ENCODE peak calls at places on chromosomes 1 and 21, in five cellular contexts. T is activated CD4-positive, CD25-positive, alpha-beta regulatory T cell treated with anti-CD3 and anti-CD28 coated beads, Interleukin-2, amount 50 U/mL, for 16 hours; S is stimulated activated CD4-positive, alpha-beta T cell treated with anti-CD3 and anti-CD28 coated beads, TNF-alpha, amount 100 ng/mL, for 24 hours; V is T-cell; X is uterus. R is an unnamed sample.

GRCh38 chr1:230087034-230087721 is 20.1 kb downstream of the GALNT2 start:
- DNase-seq in V (no peak), S (no peak), T (no peak), X (no peak), R (no peak)

GRCh38 chr1:33280091-33280661 is 23.9 kb downstream of the ZNF362 start:
- DNase-seq in T (no peak), V (no peak), X (no peak), S (no peak), R (no peak)

GRCh38 chr1:983736-984475 is 2.0 kb upstream of the PERM1 start:
- DNase-seq in T (no peak), V (peak), S (peak), X (peak), R (peak)

GRCh38 chr1:155975375-155976061 is 2.8 kb downstream of the ARHGEF2 start:
- DNase-seq in X (no peak), T (no peak), S (no peak), V (no peak), R (no peak)

GRCh38 chr1:119779869-119780356 is 11.2 kb upstream of the HMGCS2 start:
- DNase-seq in S (no peak), V (no peak), X (peak), T (no peak), R (no peak)

GRCh38 chr1:188228623-188229022 is 1399.9 kb downstream of the PLA2G4A start:
- DNase-seq in S (no peak), X (no peak), T (no peak), V (no peak), R (no peak)

GRCh38 chr21:41603476-41603875 is 95.5 kb upstream of the TMPRSS2 start:
- DNase-seq in S (no peak), V (no peak), T (no peak), X (no peak), R (no peak)

GRCh38 chr1:9823943-9824701 is at the start of gene CLSTN1:
- DNase-seq in S (peak), X (peak), V (peak), T (peak), R (peak)

GRCh38 chr1:154791292-154792278 is 78.5 kb downstream of the KCNN3 start:
- DNase-seq in V (peak), S (peak), T (peak), X (peak), R (no peak)

GRCh38 chr1:154911691-154912550 is 24.6 kb downstream of the PMVK start:
- DNase-seq in X (no peak), T (no peak), S (no peak), V (no peak), R (no peak)

GRCh38 chr1:47764461-47765046 is 232.6 kb downstream of the TRABD2B start:
- DNase-seq in X (no peak), V (no peak), S (no peak), T (no peak), R (no peak)

GRCh38 chr1:218658899-218659298 is 313.8 kb downstream of the TGFB2 start:
- DNase-seq in X (no peak), S (no peak), V (no peak), T (no peak), R (no peak)

GRCh38 chr1:206012086-206012859 is 9.1 kb upstream of the RAB7B start:
- DNase-seq in V (peak), S (no peak), X (no peak), T (no peak), R (peak)

GRCh38 chr1:28160677-28161328 is 15.7 kb downstream of the PTAFR start:
- DNase-seq in V (no peak), X (no peak), S (no peak), T (no peak), R (no peak)

GRCh38 chr1:109239580-109240068 is 9.7 kb upstream of the CELSR2 start:
- DNase-seq in T (no peak), X (no peak), V (no peak), S (no peak), R (no peak)

GRCh38 chr1:76068542-76068941 is 6.0 kb upstream of the ST6GALNAC3 start:
- DNase-seq in X (no peak), T (no peak), V (no peak), S (no peak), R (no peak)

GRCh38 chr1:109201123-109201703 is 12.5 kb upstream of the SARS1 start:
- DNase-seq in S (peak), V (peak), T (peak), X (no peak), R (no peak)

GRCh38 chr1:72064301-72064700 is 218.0 kb downstream of the NEGR1 start:
- DNase-seq in S (no peak), T (no peak), X (no peak), V (no peak), R (no peak)

GRCh38 chr21:44448651-44449131 is 6.6 kb upstream of the LRRC3 start:
- DNase-seq in V (no peak), X (no peak), S (no peak), T (no peak), R (no peak)

GRCh38 chr1:237788069-237788468 is 102.7 kb downstream of the ZP4 start:
- DNase-seq in X (no peak), V (no peak), S (no peak), T (no peak), R (no peak)

GRCh38 chr1:70978623-70979022 is 69.0 kb downstream of the PTGER3 start:
- DNase-seq in V (no peak), X (no peak), T (no peak), S (no peak), R (no peak)

GRCh38 chr1:209349372-209350324 is 233.9 kb upstream of the CAMK1G start:
- DNase-seq in S (no peak), V (no peak), T (no peak), X (peak), R (no peak)

GRCh38 chr1:223401873-223402789 is 8.9 kb downstream of the CCDC185 start:
- DNase-seq in T (no peak), S (no peak), X (no peak), V (no peak), R (no peak)

GRCh38 chr1:185861630-185862029 is 127.4 kb downstream of the HMCN1 start:
- DNase-seq in X (no peak), T (no peak), S (no peak), V (no peak), R (no peak)

GRCh38 chr21:45456014-45456835 is 51.3 kb downstream of the COL18A1 start:
- DNase-seq in V (no peak), X (no peak), S (no peak), T (no peak), R (no peak)

GRCh38 chr1:189349600-189349999 is 1128.1 kb downstream of the BRINP3 start:
- DNase-seq in S (no peak), T (no peak), X (no peak), V (no peak), R (no peak)

GRCh38 chr1:59554011-59554673 is 257.2 kb downstream of the FGGY start:
- DNase-seq in S (no peak), T (no peak), X (no peak), V (no peak), R (no peak)

GRCh38 chr1:193417420-193417819 is 231.0 kb upstream of the B3GALT2 start:
- DNase-seq in V (peak), T (no peak), X (no peak), S (no peak), R (no peak)

GRCh38 chr1:113505357-113505756 is 115.0 kb downstream of the MAGI3 start:
- DNase-seq in X (no peak), T (no peak), S (no peak), V (no peak), R (no peak)

GRCh38 chr1:1272341-1273151 is 1.1 kb downstream of the UBE2J2 start:
- DNase-seq in T (no peak), S (no peak), X (no peak), V (no peak), R (no peak)

GRCh38 chr1:18008116-18008515 is 99.5 kb upstream of the IGSF21 start:
- DNase-seq in S (no peak), V (no peak), T (no peak), X (no peak), R (no peak)

GRCh38 chr21:42704861-42705260 is 51.4 kb downstream of the PDE9A start:
- DNase-seq in V (no peak), X (no peak), S (no peak), T (no peak), R (no peak)

GRCh38 chr1:83760211-83760978 is 238.5 kb downstream of the TTLL7 start:
- DNase-seq in V (no peak), X (no peak), S (no peak), T (no peak), R (no peak)

GRCh38 chr1:84541679-84542078 is 32.6 kb downstream of the CTBS start:
- DNase-seq in S (no peak), X (no peak), V (no peak), T (no peak), R (no peak)

GRCh38 chr1:9294910-9295636 is 2.4 kb downstream of the SPSB1 start:
- DNase-seq in S (no peak), T (no peak), X (no peak), V (no peak), R (no peak)

GRCh38 chr1:2543543-2544092 is 12.6 kb upstream of the TNFRSF14 start:
- DNase-seq in T (no peak), S (no peak), V (peak), X (no peak), R (peak)

R was measured in amygdala.